ENCODE peak calls at places on chromosomes 16 and 17, in four cellular contexts. J is ovary, K is breast epithelium, C is uterus. D is an unnamed sample. For H3K27me3 and H3K36me3, the result is how much of the 10 kb centered on the place peaks cover.

GRCh38 chr17:39199673-39199985 is 454 bp upstream of the RPL19 start:
- DNase-seq in K (no peak), J (peak), C (no peak), D (no peak)

GRCh38 chr16:66359012-66359411 is 7.5 kb upstream of the CDH5 start:
- DNase-seq in C (no peak), J (no peak), K (no peak), D (peak)

GRCh38 chr16:81996664-81997529 is 14.4 kb downstream of the SDR42E1 start:
- DNase-seq in K (no peak), J (no peak), C (peak), D (no peak)

GRCh38 chr17:43377056-43377810 is 21.6 kb upstream of the ARL4D start:
- DNase-seq in K (no peak), J (no peak), C (no peak), D (no peak)

GRCh38 chr16:66660422-66661209 is 35.9 kb downstream of the CMTM4 start:
- DNase-seq in C (peak), K (no peak), J (peak), D (peak)

GRCh38 chr16:15949210-15950166 is at the start of gene ABCC1:
- DNase-seq in J (peak), K (no peak), C (peak), D (peak)

GRCh38 chr17:79913896-79914812 is 74.9 kb upstream of the CBX4 start:
- DNase-seq in J (no peak), K (no peak), C (no peak), D (no peak)

GRCh38 chr17:74110467-74110866 is 93.0 kb upstream of the RPL38 start:
- DNase-seq in K (no peak), C (no peak), J (no peak), D (peak)

GRCh38 chr16:53872248-53873221 is 168.6 kb downstream of the FTO start:
- DNase-seq in J (no peak), K (no peak), C (no peak), D (no peak)

GRCh38 chr17:81417049-81417878 is 22.0 kb downstream of the BAHCC1 start:
- DNase-seq in C (peak), J (no peak), K (no peak), D (no peak)

GRCh38 chr16:72921620-72922019 is 126.3 kb downstream of the ZFHX3 start:
- DNase-seq in C (peak), J (peak), K (no peak), D (no peak)

GRCh38 chr17:9200699-9201359 is 179.5 kb downstream of the NTN1 start:
- DNase-seq in K (no peak), J (no peak), C (no peak), D (no peak)

GRCh38 chr17:78179372-78179771 is 7.5 kb downstream of the TK1 start:
- DNase-seq in J (no peak), K (no peak), C (peak), D (no peak)

GRCh38 chr16:86761117-86761971 is 183.0 kb downstream of the FOXL1 start:
- DNase-seq in J (no peak), C (no peak), K (no peak), D (peak)

GRCh38 chr16:7703661-7704060 is 371.0 kb downstream of the RBFOX1 start:
- DNase-seq in J (no peak), C (no peak), K (no peak), D (no peak)

GRCh38 chr17:29931253-29931932 is 1.4 kb upstream of the SSH2 start:
- DNase-seq in C (peak), K (no peak), J (peak), D (peak)

GRCh38 chr17:59030811-59031210 is 75.9 kb downstream of the TRIM37 start:
- DNase-seq in J (no peak), K (no peak), C (no peak), D (no peak)

GRCh38 chr16:1335996-1336395 is 2.6 kb downstream of the BAIAP3 start:
- DNase-seq in J (no peak), K (no peak), C (no peak), D (no peak)
- H3K27me3 ChIP-seq in J (under half), K (under half), C (under half), D (under half)

GRCh38 chr17:13410874-13411273 is 190.9 kb downstream of the HS3ST3A1 start:
- DNase-seq in J (peak), C (no peak), K (no peak), D (peak)
- H3K36me3 ChIP-seq in J (under half), C (under half), K (under half), D (under half)

GRCh38 chr16:1640261-1640956 is 28.2 kb downstream of the CRAMP1 start:
- DNase-seq in K (no peak), J (no peak), C (no peak), D (no peak)

GRCh38 chr16:1638757-1639156 is 26.6 kb downstream of the CRAMP1 start:
- DNase-seq in C (no peak), K (no peak), J (no peak), D (no peak)

GRCh38 chr16:1639282-1639681 is 27.1 kb downstream of the CRAMP1 start:
- DNase-seq in K (no peak), J (no peak), C (no peak), D (no peak)

GRCh38 chr16:1641261-1641660 is 29.1 kb downstream of the CRAMP1 start:
- DNase-seq in J (no peak), C (no peak), K (no peak), D (no peak)

DNA sequence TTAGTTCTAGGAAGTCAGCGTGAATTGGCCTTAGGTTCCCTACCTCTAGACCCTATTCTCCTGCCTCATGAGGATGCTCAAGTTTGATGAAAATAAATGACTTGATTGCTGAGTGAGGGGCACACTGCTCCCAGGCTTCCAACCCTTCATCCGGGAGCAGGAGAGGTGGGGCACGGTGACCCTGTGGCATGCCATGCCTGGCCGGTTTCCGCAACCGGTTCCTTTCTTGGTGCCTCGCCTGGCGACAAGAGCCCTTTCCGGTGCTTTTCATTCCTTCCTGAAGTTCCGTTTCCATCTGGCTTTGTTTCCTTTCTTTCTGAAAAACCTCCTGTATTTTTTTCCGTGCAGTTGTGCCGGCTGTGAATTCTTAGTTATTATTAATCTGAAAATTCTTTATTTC is 27.7 kb downstream of the CRAMP1 start:
- DNase-seq in C (no peak), J (no peak), K (no peak), D (no peak)
- TF ChIP-seq POLR2A in C (no peak), J (no peak), K (no peak), D (no peak)

GRCh38 chr17:76139261-76139752 is 1.7 kb downstream of the FOXJ1 start:
- DNase-seq in J (no peak), K (no peak), C (no peak), D (no peak)

GRCh38 chr17:76142044-76143041 is 1.3 kb upstream of the FOXJ1 start:
- DNase-seq in C (no peak), J (no peak), K (no peak), D (no peak)

GRCh38 chr17:76139801-76140660 is 1.0 kb downstream of the FOXJ1 start:
- DNase-seq in C (no peak), K (no peak), J (no peak), D (peak)

GRCh38 chr17:76140661-76141211 is 309 bp downstream of the FOXJ1 start:
- DNase-seq in K (no peak), C (no peak), J (no peak), D (no peak)

GRCh38 chr17:76141212-76142043 is at the start of gene FOXJ1:
- DNase-seq in C (peak), K (peak), J (peak), D (peak)
- H3K27me3 ChIP-seq in C (under half), K (under half), J (under half), D (under half)

DNA sequence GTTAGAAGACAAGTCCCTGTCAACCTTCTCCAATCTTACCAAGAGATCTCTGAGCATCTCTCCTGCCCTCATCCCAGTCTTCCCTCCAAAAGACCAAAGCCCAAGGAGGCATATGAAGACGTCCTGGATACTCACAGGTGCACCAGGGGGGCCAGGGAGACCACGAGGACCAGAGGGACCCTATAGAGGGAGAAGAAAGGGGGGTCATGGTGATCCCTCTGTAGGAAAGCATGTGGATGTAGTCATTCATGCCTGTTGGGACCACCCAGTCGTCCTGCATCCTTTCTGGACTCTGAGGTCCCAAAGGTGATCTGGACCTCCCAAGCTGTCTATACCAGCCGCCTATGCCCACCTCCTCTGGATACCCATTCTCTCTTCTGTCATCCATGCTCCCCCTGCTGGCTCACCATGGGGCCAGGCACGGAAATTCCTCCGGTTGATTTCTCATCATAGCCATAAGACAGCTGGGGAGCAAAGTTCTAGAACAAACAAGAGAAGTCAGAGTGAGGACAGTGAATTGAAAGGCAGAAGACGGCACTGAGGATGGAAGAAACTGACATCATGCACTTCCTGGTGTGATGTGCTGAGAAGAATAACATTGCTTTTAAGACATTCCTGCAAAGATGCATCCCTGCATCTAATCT is 3.3 kb downstream of the COL1A1 start:
- DNase-seq in C (peak), J (no peak), K (peak), D (peak)
- H3K36me3 ChIP-seq in C (under half), J (under half), K (under half), D (under half)

DNA sequence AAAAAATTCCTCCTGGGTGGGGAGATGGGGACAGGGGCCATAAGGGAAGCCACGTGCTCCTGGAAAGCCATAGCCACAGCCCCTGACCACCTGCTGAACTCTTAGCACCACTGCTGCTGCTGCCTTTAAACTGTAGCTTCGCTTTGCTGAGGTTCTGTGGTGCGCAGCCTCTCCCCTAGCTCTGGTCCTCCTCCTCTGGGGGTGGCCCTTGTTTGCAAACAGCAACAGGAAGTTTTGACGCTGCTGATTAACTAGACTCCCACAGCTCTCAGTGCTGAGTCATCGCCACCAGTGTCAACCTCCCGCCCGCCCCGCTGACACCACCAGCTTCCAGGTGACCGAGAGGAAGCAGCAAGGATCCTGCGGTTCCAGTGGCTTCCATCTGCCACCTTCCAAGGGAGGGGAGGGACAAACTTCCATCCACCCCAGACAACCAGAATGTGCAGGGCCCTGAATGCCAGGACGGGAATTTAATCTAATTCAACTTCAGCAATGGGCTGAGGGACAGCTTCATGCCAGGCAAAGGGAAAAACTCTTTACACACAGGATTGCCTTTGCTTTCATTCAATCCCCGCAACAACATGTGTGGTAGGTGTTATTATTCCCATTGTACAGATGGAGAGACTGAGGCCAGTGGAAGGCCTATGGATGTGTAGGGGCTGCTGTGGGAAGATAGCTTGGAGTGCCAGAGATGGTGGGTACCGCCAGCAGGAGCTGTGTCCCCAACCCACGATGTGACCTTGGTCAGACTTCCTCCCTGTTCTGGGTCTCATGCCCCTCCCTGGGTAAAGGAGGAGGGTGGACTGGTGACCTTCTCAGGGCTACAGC is 8.1 kb upstream of the KIFC3 start:
- DNase-seq in C (peak), J (peak), K (peak), D (peak)
- TF ChIP-seq POLR2A in C (peak), J (no peak), K (no peak), D (peak)

GRCh38 chr16:84407588-84408313 is 39.4 kb downstream of the ATP2C2 start:
- DNase-seq in J (no peak), C (no peak), K (peak), D (no peak)

GRCh38 chr16:84404324-84404723 is 36.0 kb downstream of the ATP2C2 start:
- DNase-seq in K (no peak), J (no peak), C (no peak), D (no peak)

GRCh38 chr16:84404936-84405640 is 36.8 kb downstream of the ATP2C2 start:
- DNase-seq in K (no peak), J (no peak), C (no peak), D (no peak)

GRCh38 chr16:84408314-84408690 is 40.0 kb downstream of the ATP2C2 start:
- DNase-seq in J (no peak), K (no peak), C (no peak), D (no peak)

DNA sequence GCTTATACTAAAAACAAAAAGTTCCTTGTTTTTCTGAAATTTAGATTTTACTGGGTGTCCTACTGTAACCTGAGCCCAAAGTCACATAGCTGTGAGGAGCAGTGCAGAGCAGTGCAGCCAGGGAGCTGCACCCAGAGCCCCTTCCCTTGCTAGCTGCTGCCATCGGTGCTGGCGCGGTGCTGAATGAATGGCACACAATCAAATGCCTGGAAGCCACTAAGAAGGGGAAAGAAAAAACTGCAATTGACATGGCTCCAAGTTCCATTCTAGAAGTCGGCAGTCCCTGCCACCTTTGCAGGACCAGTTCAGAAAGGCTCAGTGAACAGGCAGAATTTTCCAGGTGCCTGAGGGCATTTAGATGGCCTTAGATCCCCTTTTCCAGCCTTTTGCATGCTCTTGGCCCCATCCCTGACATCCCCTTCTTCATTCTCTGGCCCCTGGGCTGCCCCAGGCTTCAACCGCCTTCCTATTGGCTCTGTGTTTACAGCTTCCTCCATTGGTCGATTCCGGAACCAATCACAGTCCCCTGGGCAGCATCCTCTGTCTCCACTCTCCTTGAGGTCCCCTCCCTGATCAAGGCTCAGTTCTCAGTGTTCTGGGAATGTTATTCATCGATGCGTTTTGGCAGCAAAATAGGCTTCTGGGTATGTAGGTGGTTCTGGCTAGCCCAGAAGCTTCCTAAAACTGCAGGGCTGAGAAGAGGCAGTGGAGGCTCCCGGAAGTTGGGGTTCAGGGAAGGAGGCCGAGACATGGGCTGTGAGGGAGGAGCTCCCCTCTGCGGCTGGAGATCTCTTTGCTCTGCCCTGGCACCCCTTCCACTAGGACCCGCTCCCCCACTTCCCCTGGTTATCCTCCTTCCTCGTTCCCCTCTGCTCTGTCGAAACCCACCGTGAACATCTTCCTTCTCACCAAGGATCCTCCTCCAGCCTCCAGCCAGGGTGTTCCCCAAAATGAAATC is 37.9 kb downstream of the ATP2C2 start:
- DNase-seq in K (no peak), J (no peak), C (no peak), D (no peak)
- H3K27me3 ChIP-seq in K (under half), J (under half), C (under half), D (under half)

GRCh38 chr16:87847467-87847784 is 21.9 kb downstream of the SLC7A5 start:
- DNase-seq in J (no peak), K (no peak), C (no peak), D (no peak)
- H3K36me3 ChIP-seq in J (under half), K (under half), C (under half), D (under half)